ENCODE peak calls at places on chromosomes 12 and 14, in five cellular contexts. K is substantia nigra, Y is NCI-H2171 treated with DMSO at 0.1 percent for 48 hours, Z is NT2/D1, R is NCI-H510A treated with DMSO at 0.1 percent for 48 hours. T is an unnamed sample.
A peak's percentile ranks its signal among the peaks of the same experiment; 100 is the strongest.

GRCh38 chr12:10940389-10940788 is 1.3 kb upstream of the TAS2R14 start:
- DNase-seq in K (no peak), Y (no peak), R (no peak), Z (no peak), T (no peak)

GRCh38 chr12:93707836-93708235 is 30.7 kb downstream of the CRADD start:
- DNase-seq in R (no peak), K (no peak), Z (no peak), Y (no peak), T (peak; percentile 26)

GRCh38 chr14:57492859-57493258 is 798 bp downstream of the CCDC198 start:
- DNase-seq in R (peak; percentile 5), Y (peak; percentile 18), K (no peak), Z (no peak), T (no peak)

GRCh38 chr14:92348154-92348553 is 25.2 kb downstream of the SLC24A4 start:
- DNase-seq in R (peak; percentile 80), Z (no peak), K (no peak), Y (no peak), T (no peak)

GRCh38 chr12:34390171-34390841 is 368.0 kb downstream of the ALG10 start:
- DNase-seq in Y (no peak), R (no peak), K (no peak), Z (no peak), T (no peak)

GRCh38 chr14:96053236-96053599 is 14.1 kb downstream of the C14orf132 start:
- DNase-seq in Y (no peak), K (no peak), Z (no peak), R (no peak), T (no peak)

GRCh38 chr12:10607885-10608458 is 5.4 kb downstream of the MAGOHB start:
- DNase-seq in Z (no peak), Y (no peak), K (no peak), R (no peak), T (no peak)

GRCh38 chr12:111426341-111427185 is 20.8 kb downstream of the SH2B3 start:
- DNase-seq in Z (no peak), K (no peak), R (no peak), Y (no peak), T (no peak)

GRCh38 chr12:103673891-103674375 is 86.9 kb downstream of the STAB2 start:
- DNase-seq in K (no peak), Z (no peak), Y (no peak), R (no peak), T (no peak)

GRCh38 chr14:48473944-48474343 is 798.5 kb upstream of the MDGA2 start:
- DNase-seq in K (no peak), Y (no peak), R (no peak), Z (no peak), T (no peak)

GRCh38 chr12:105840384-105840783 is 298.4 kb downstream of the NUAK1 start:
- DNase-seq in K (no peak), Z (no peak), R (no peak), Y (no peak), T (no peak)

GRCh38 chr12:124567035-124567672 is at the start of gene NCOR2:
- DNase-seq in Z (no peak), R (no peak), K (peak; percentile 47), Y (peak; percentile 44), T (no peak)

GRCh38 chr14:70011098-70011497 is 131.9 kb downstream of the SMOC1 start:
- DNase-seq in Y (peak; percentile 26), K (no peak), Z (no peak), R (peak; percentile 72), T (no peak)

GRCh38 chr14:76718306-76719075 is 42.8 kb upstream of the VASH1 start:
- DNase-seq in Z (no peak), R (no peak), Y (no peak), K (no peak), T (no peak)

GRCh38 chr12:12327802-12328201 is 22.2 kb downstream of the MANSC1 start:
- DNase-seq in K (no peak), Y (peak; percentile 39), Z (peak; percentile 82), R (peak; percentile 76), T (peak; percentile 62)

GRCh38 chr14:91373591-91374245 is 43.9 kb downstream of the CCDC88C start:
- DNase-seq in Y (peak; percentile 76), Z (no peak), K (no peak), R (no peak), T (no peak)

GRCh38 chr12:58067610-58068387 is 126.4 kb downstream of the ATP23 start:
- DNase-seq in R (no peak), Z (no peak), K (no peak), Y (no peak), T (no peak)